ENCODE peak calls at places on chromosomes 3 and 15, in five cellular contexts. M is uterus, K is A549, Y is adrenal gland, D is tibial nerve. Z is an unnamed sample.

GRCh38 chr15:28783873-28784272 is 64.6 kb downstream of the GOLGA6L7 start:
- DNase-seq in M (no peak), K (no peak), Y (no peak), D (no peak), Z (no peak)

GRCh38 chr3:63995056-63995576 is 28.2 kb downstream of the PSMD6 start:
- DNase-seq in M (no peak), K (no peak), Y (no peak), D (no peak), Z (no peak)

GRCh38 chr3:10697918-10698317 is 118.1 kb upstream of the SLC6A11 start:
- DNase-seq in M (no peak), K (no peak), Y (no peak), D (no peak), Z (peak)

GRCh38 chr15:100902436-100903190 is 16.5 kb upstream of the LRRK1 start:
- DNase-seq in M (peak), K (no peak), Y (peak), D (peak), Z (no peak)

GRCh38 chr3:197083486-197083885 is 53.9 kb upstream of the MELTF start:
- DNase-seq in M (peak), K (peak), Y (no peak), D (no peak), Z (peak)

GRCh38 chr3:29284578-29284977 is 3.7 kb downstream of the RBMS3 start:
- DNase-seq in M (no peak), K (no peak), Y (no peak), D (no peak), Z (no peak)

GRCh38 chr15:82397817-82398216 is 31.8 kb upstream of the GOLGA6L9 start:
- DNase-seq in M (no peak), K (no peak), Y (no peak), D (no peak), Z (no peak)

GRCh38 chr3:87997298-87997697 is 61.5 kb downstream of the CGGBP1 start:
- DNase-seq in M (no peak), K (no peak), Y (no peak), D (peak), Z (no peak)

GRCh38 chr15:81293728-81294500 is 30.0 kb downstream of the STARD5 start:
- DNase-seq in M (no peak), K (no peak), Y (no peak), D (no peak), Z (no peak)

GRCh38 chr3:195133462-195133861 is 137.5 kb downstream of the XXYLT1 start:
- DNase-seq in M (peak), K (no peak), Y (peak), D (no peak), Z (no peak)

GRCh38 chr15:64153480-64154367 is 2.2 kb downstream of the SNX22 start:
- DNase-seq in M (peak), K (peak), Y (peak), D (peak), Z (peak)
- TF ChIP-seq POLR2A in M (no peak), K (peak), Y (no peak), D (no peak), Z (peak)

DNA sequence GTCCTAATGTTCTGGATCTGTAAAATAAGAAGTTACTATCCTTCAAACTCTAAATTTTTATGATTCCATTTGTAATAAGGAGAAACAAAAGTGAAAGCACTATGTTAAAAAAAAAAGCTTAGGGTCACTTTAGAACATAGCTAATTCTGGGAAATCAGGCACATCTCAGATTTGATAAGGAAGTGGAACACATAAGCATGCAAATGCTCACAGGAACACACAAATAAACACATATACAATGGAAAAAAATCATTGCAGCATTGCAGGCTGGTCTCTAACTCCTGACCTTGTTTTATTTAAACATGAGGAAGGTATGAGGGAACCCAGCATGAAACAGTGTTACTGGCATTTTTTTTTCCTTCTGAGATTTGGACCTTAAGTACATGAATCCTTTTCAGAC is 63.2 kb upstream of the TNFSF10 start:
- DNase-seq in M (no peak), K (no peak), Y (no peak), D (no peak), Z (peak)
- TF ChIP-seq POLR2A in M (no peak), K (no peak), Y (no peak), D (no peak), Z (no peak)

GRCh38 chr15:55917881-55918296 is 75.5 kb downstream of the NEDD4 start:
- DNase-seq in M (no peak), K (peak), Y (no peak), D (no peak), Z (peak)

GRCh38 chr15:55914446-55914845 is 79.0 kb downstream of the NEDD4 start:
- DNase-seq in M (no peak), K (no peak), Y (no peak), D (no peak), Z (no peak)

GRCh38 chr15:55915876-55916567 is 77.4 kb downstream of the NEDD4 start:
- DNase-seq in M (no peak), K (no peak), Y (no peak), D (no peak), Z (no peak)

GRCh38 chr15:55915221-55915620 is 78.2 kb downstream of the NEDD4 start:
- DNase-seq in M (no peak), K (no peak), Y (no peak), D (no peak), Z (no peak)

GRCh38 chr15:55916666-55917409 is 76.6 kb downstream of the NEDD4 start:
- DNase-seq in M (no peak), K (peak), Y (no peak), D (no peak), Z (no peak)
- TF ChIP-seq POLR2A in M (no peak), K (no peak), Y (no peak), D (no peak), Z (no peak)

GRCh38 chr15:99102332-99103235 is 2.3 kb upstream of the SYNM start:
- DNase-seq in M (no peak), K (no peak), Y (peak), D (no peak), Z (no peak)

GRCh38 chr15:99106417-99107220 is 1.7 kb downstream of the SYNM start:
- DNase-seq in M (no peak), K (no peak), Y (peak), D (no peak), Z (no peak)

GRCh38 chr15:99105516-99106341 is 849 bp downstream of the SYNM start:
- DNase-seq in M (peak), K (peak), Y (peak), D (no peak), Z (peak)

GRCh38 chr15:99103279-99103678 is 1.6 kb upstream of the SYNM start:
- DNase-seq in M (no peak), K (no peak), Y (peak), D (no peak), Z (no peak)

GRCh38 chr15:99104788-99105515 is at the start of gene SYNM:
- DNase-seq in M (peak), K (peak), Y (peak), D (peak), Z (peak)
- TF ChIP-seq POLR2A in M (peak), K (peak), Y (peak), D (peak), Z (no peak)

GRCh38 chr3:120846073-120846472 is 61.9 kb upstream of the STXBP5L start:
- DNase-seq in M (no peak), K (no peak), Y (no peak), D (no peak), Z (no peak)

GRCh38 chr3:120839120-120839519 is 68.9 kb upstream of the STXBP5L start:
- DNase-seq in M (no peak), K (no peak), Y (no peak), D (no peak), Z (peak)

GRCh38 chr3:120838441-120839091 is 69.4 kb upstream of the STXBP5L start:
- DNase-seq in M (no peak), K (no peak), Y (no peak), D (no peak), Z (no peak)

DNA sequence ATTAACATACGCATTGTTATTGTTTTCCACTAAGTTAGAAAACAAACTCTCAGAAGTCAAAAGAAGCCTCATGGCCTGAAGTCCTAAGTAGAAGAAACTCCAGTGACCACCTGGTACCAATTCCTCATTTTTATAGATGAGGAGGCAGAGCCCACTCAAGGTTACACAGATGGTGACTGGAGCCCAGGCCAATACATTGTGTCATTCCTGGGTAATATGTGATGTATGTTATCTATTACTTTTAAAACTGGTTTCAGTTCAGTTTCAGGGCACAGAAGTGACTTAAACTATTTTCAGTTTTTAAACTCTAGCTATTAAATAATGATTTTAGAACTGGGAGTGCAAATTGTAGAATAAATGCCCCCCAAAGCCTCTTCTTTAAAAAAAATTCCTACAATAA is 66.7 kb upstream of the STXBP5L start:
- DNase-seq in M (no peak), K (no peak), Y (no peak), D (no peak), Z (no peak)
- TF ChIP-seq POLR2A in M (no peak), K (no peak), Y (no peak), D (no peak), Z (no peak)

GRCh38 chr3:155737844-155738460 is 6.9 kb downstream of the PLCH1 start:
- DNase-seq in M (no peak), K (peak), Y (no peak), D (no peak), Z (no peak)
- TF ChIP-seq POLR2A in M (no peak), K (no peak), Y (no peak), D (no peak), Z (no peak)

Z was measured in erythroblast.